ENCODE peak calls at places on chromosomes 4 and X, in five cellular contexts. T, Q, G, S and J are unnamed samples.

GRCh38 chr4:80036949-80037348 is 36.1 kb downstream of the ANTXR2 start:
- DNase-seq in Q (no peak), T (no peak), S (no peak), G (no peak), J (no peak)

GRCh38 chr4:140720387-140721087 is 35.6 kb downstream of the TBC1D9 start:
- DNase-seq in G (peak), S (no peak), Q (no peak), T (no peak), J (no peak)

GRCh38 chrX:20968996-20969395 is 405.2 kb upstream of the CNKSR2 start:
- DNase-seq in G (no peak), S (no peak), T (no peak), Q (no peak), J (no peak)

GRCh38 chr4:33649015-33649414 is 2595.3 kb downstream of the ARAP2 start:
- DNase-seq in S (peak), G (no peak), T (no peak), Q (no peak), J (no peak)

GRCh38 chr4:183118585-183118984 is 19.5 kb downstream of the WWC2 start:
- DNase-seq in G (no peak), S (no peak), Q (no peak), T (no peak), J (no peak)

GRCh38 chrX:39821011-39821708 is 276.6 kb downstream of the BCOR start:
- DNase-seq in T (no peak), Q (no peak), G (no peak), S (peak), J (peak)

GRCh38 chr4:85780664-85781063 is 305.7 kb downstream of the ARHGAP24 start:
- DNase-seq in S (no peak), T (no peak), G (no peak), Q (no peak), J (no peak)

GRCh38 chr4:77618383-77619241 is 13.0 kb downstream of the CXCL13 start:
- DNase-seq in Q (no peak), T (peak), S (peak), G (peak), J (peak)

GRCh38 chr4:68256284-68256683 is 10.8 kb upstream of the TMPRSS11B start:
- DNase-seq in S (no peak), T (no peak), G (no peak), Q (no peak), J (no peak)

GRCh38 chr4:173170210-173170778 is 1.7 kb downstream of the GALNT7 start:
- DNase-seq in T (no peak), Q (no peak), S (no peak), G (no peak), J (no peak)

GRCh38 chr4:6673660-6674499 is 19.8 kb upstream of the S100P start:
- DNase-seq in G (peak), T (peak), S (peak), Q (peak), J (peak)

GRCh38 chr4:40718571-40718970 is 31.2 kb upstream of the NSUN7 start:
- DNase-seq in Q (no peak), T (no peak), S (no peak), G (no peak), J (no peak)

GRCh38 chr4:76589872-76590846 is 155.1 kb downstream of the SHROOM3 start:
- DNase-seq in G (peak), S (peak), T (peak), Q (no peak), J (no peak)

GRCh38 chr4:94412019-94413017 is 39.4 kb upstream of the PDLIM5 start:
- DNase-seq in G (peak), S (no peak), Q (no peak), T (no peak), J (no peak)

GRCh38 chrX:50470103-50471031 is at the start of gene DGKK:
- DNase-seq in G (peak), T (no peak), S (peak), Q (no peak), J (peak)

GRCh38 chr4:141180991-141181760 is 39.5 kb upstream of the ZNF330 start:
- DNase-seq in G (no peak), Q (no peak), S (no peak), T (no peak), J (no peak)

DNA sequence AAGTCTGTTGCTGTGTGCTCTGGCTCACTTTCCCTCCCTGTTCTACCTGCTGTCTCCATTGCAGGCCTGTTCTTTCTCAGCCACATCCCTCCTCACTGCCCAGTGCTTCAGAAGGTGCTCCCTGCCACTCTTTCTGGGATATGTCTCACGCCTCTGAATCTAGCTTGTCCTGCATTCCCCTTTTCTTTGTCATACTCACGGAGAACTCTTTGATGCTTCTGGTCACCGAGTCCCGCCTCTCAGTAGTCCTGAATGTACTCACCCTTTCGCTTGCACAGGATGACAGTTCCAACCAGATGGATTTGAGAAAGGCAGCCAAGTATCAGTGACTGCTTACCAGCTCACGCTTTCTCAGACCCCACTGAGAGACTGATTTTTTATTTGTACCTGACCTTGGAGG is 65.2 kb upstream of the TLR2 start:
- DNase-seq in Q (no peak), S (no peak), G (no peak), T (no peak), J (no peak)
- TF ChIP-seq SUZ12 in Q (no peak), S (no peak), G (no peak), T (no peak), J (no peak)

GRCh38 chr4:152220201-152220666 is 315.7 kb downstream of the FBXW7 start:
- DNase-seq in Q (no peak), S (no peak), G (no peak), T (no peak), J (no peak)
- TF ChIP-seq SUZ12 in Q (no peak), S (no peak), G (no peak), T (no peak), J (no peak)

GRCh38 chr4:176034498-176034897 is 31.1 kb upstream of the WDR17 start:
- DNase-seq in Q (no peak), S (peak), G (no peak), T (no peak), J (no peak)
- TF ChIP-seq SUZ12 in Q (no peak), S (no peak), G (no peak), T (no peak), J (no peak)

GRCh38 chr4:7959066-7959465 is 19.4 kb upstream of the AFAP1 start:
- DNase-seq in G (no peak), T (no peak), Q (no peak), S (no peak), J (no peak)

GRCh38 chr4:7962609-7963508 is 23.2 kb upstream of the AFAP1 start:
- DNase-seq in G (no peak), S (no peak), T (no peak), Q (no peak), J (no peak)

GRCh38 chr4:7963691-7964090 is 24.0 kb upstream of the AFAP1 start:
- DNase-seq in Q (no peak), T (no peak), S (no peak), G (no peak), J (no peak)

GRCh38 chr4:7960017-7960789 is 20.5 kb upstream of the AFAP1 start:
- DNase-seq in S (no peak), G (no peak), T (no peak), Q (no peak), J (no peak)

DNA sequence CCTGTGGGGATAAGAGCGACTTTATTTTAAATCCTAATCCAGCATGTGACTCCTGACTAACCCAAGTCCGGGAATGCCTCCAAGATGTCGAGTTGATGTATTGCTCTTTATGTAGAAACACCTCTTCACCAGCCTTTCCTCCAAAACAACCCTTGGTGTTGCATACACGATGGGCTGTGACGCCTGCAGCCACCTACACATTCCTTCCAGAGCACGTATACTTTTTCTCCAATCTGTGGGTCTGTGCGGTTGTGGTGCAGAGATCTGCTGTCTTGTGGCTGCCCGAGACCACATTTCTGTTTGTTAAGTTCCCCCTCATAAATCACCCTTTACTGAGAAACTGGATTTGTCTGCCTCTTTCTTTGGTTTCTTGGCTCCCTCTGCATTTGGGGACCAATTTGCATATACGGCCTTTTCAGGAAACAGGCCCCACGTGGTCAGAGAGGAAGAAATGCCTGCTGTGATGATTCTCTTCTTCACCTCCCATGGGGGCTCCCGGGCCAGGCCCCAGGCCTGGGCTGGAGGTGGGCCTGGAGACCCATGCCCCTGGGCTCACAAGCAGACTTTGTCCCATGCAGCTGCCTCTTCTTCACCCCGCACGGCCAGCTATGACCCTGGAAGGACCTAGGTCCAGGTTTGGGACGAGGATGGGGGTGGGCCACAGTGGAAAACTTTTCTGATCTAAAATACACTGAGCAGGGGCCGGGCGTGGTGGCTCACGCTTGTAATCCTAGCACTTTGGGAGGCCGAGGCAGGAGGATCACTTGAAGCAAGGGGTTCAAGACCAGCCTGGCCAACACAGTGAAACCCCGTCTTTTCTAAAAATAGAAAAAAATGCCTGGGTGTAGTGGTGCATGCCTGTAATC is 21.4 kb upstream of the AFAP1 start:
- DNase-seq in S (no peak), Q (peak), T (no peak), G (no peak), J (no peak)
- TF ChIP-seq SUZ12 in S (no peak), Q (no peak), T (no peak), G (no peak), J (no peak)

GRCh38 chr4:47617607-47618006 is 132.5 kb downstream of the ATP10D start:
- DNase-seq in G (no peak), Q (peak), T (no peak), S (no peak), J (no peak)

GRCh38 chr4:47615385-47615784 is 130.3 kb downstream of the ATP10D start:
- DNase-seq in S (no peak), G (no peak), Q (no peak), T (no peak), J (no peak)

GRCh38 chr4:47606482-47606881 is 121.4 kb downstream of the ATP10D start:
- DNase-seq in Q (no peak), T (no peak), S (no peak), G (no peak), J (no peak)

GRCh38 chr4:47612116-47613023 is 127.3 kb downstream of the ATP10D start:
- DNase-seq in G (no peak), Q (no peak), S (no peak), T (no peak), J (no peak)
- TF ChIP-seq SUZ12 in G (no peak), Q (no peak), S (no peak), T (no peak), J (no peak)